ENCODE peak calls at places on chromosome 19, in six cellular contexts. One of them, this sample, is unnamed.

GRCh38 chr19:14138576-14139265 is 2.3 kb upstream of the ASF1B start:
- DNase-seq in HL-60: no peak
- DNase-seq in heart right ventricle: no peak
- DNase-seq in progenitor cell of endocrine pancreas: no peak
- DNase-seq in cardiac muscle cell: peak
- DNase-seq in RWPE1: no peak
- DNase-seq in this sample: no peak

GRCh38 chr19:19385900-19386339 is 19.6 kb upstream of the GATAD2A start:
- DNase-seq in HL-60: peak
- DNase-seq in heart right ventricle: peak
- DNase-seq in progenitor cell of endocrine pancreas: no peak
- DNase-seq in cardiac muscle cell: peak
- DNase-seq in RWPE1: no peak
- DNase-seq in this sample: peak

GRCh38 chr19:14023404-14024235 is 4.3 kb upstream of the RLN3 start:
- DNase-seq in HL-60: peak
- DNase-seq in heart right ventricle: peak
- DNase-seq in progenitor cell of endocrine pancreas: peak
- DNase-seq in cardiac muscle cell: peak
- DNase-seq in RWPE1: peak
- DNase-seq in this sample: peak

GRCh38 chr19:13207237-13208130 is 57.3 kb downstream of the IER2 start:
- DNase-seq in HL-60: peak
- DNase-seq in heart right ventricle: no peak
- DNase-seq in progenitor cell of endocrine pancreas: no peak
- DNase-seq in cardiac muscle cell: no peak
- DNase-seq in RWPE1: peak
- DNase-seq in this sample: no peak

GRCh38 chr19:35757231-35757748 is 461 bp upstream of the HSPB6 start:
- DNase-seq in HL-60: no peak
- DNase-seq in heart right ventricle: peak
- DNase-seq in progenitor cell of endocrine pancreas: no peak
- DNase-seq in cardiac muscle cell: peak
- DNase-seq in RWPE1: no peak
- DNase-seq in this sample: peak

GRCh38 chr19:49212302-49212701 is 54.7 kb downstream of the TRPM4 start:
- DNase-seq in HL-60: no peak
- DNase-seq in heart right ventricle: no peak
- DNase-seq in progenitor cell of endocrine pancreas: no peak
- DNase-seq in cardiac muscle cell: peak
- DNase-seq in RWPE1: peak
- DNase-seq in this sample: no peak

GRCh38 chr19:38702278-38702677 is 42.0 kb downstream of the CAPN12 start:
- DNase-seq in HL-60: no peak
- DNase-seq in heart right ventricle: no peak
- DNase-seq in progenitor cell of endocrine pancreas: no peak
- DNase-seq in cardiac muscle cell: no peak
- DNase-seq in RWPE1: no peak
- DNase-seq in this sample: no peak

GRCh38 chr19:19517235-19517619 is 1.2 kb downstream of the NDUFA13 start:
- DNase-seq in HL-60: no peak
- DNase-seq in heart right ventricle: no peak
- DNase-seq in progenitor cell of endocrine pancreas: no peak
- DNase-seq in cardiac muscle cell: no peak
- DNase-seq in RWPE1: no peak
- DNase-seq in this sample: no peak

GRCh38 chr19:57803594-57804325 is 11.0 kb downstream of the ZNF552 start:
- DNase-seq in HL-60: no peak
- DNase-seq in heart right ventricle: no peak
- DNase-seq in progenitor cell of endocrine pancreas: peak
- DNase-seq in cardiac muscle cell: peak
- DNase-seq in RWPE1: peak
- DNase-seq in this sample: peak

GRCh38 chr19:37983916-37984315 is 76.9 kb downstream of the SIPA1L3 start:
- DNase-seq in HL-60: no peak
- DNase-seq in heart right ventricle: no peak
- DNase-seq in progenitor cell of endocrine pancreas: no peak
- DNase-seq in cardiac muscle cell: no peak
- DNase-seq in RWPE1: no peak
- DNase-seq in this sample: no peak

GRCh38 chr19:54434862-54435174 is 14.2 kb upstream of the LENG8 start:
- DNase-seq in HL-60: no peak
- DNase-seq in heart right ventricle: no peak
- DNase-seq in progenitor cell of endocrine pancreas: no peak
- DNase-seq in cardiac muscle cell: no peak
- DNase-seq in RWPE1: no peak
- DNase-seq in this sample: no peak

GRCh38 chr19:47520343-47520806 is 5.5 kb upstream of the NAPA start:
- DNase-seq in HL-60: no peak
- DNase-seq in heart right ventricle: no peak
- DNase-seq in progenitor cell of endocrine pancreas: no peak
- DNase-seq in cardiac muscle cell: no peak
- DNase-seq in RWPE1: no peak
- DNase-seq in this sample: no peak

GRCh38 chr19:8311461-8312260 is 3.5 kb upstream of the CD320 start:
- DNase-seq in HL-60: no peak
- DNase-seq in heart right ventricle: peak
- DNase-seq in progenitor cell of endocrine pancreas: no peak
- DNase-seq in cardiac muscle cell: no peak
- DNase-seq in RWPE1: no peak
- DNase-seq in this sample: peak

GRCh38 chr19:52660981-52661380 is 22.8 kb upstream of the ZNF83 start:
- DNase-seq in HL-60: no peak
- DNase-seq in heart right ventricle: no peak
- DNase-seq in progenitor cell of endocrine pancreas: no peak
- DNase-seq in cardiac muscle cell: no peak
- DNase-seq in RWPE1: no peak
- DNase-seq in this sample: no peak

GRCh38 chr19:55447421-55448174 is 4.5 kb upstream of the SHISA7 start:
- DNase-seq in HL-60: no peak
- DNase-seq in heart right ventricle: no peak
- DNase-seq in progenitor cell of endocrine pancreas: no peak
- DNase-seq in cardiac muscle cell: no peak
- DNase-seq in RWPE1: peak
- DNase-seq in this sample: no peak

GRCh38 chr19:44677019-44677809 is 5.9 kb downstream of the CEACAM19 start:
- DNase-seq in HL-60: no peak
- DNase-seq in heart right ventricle: no peak
- DNase-seq in progenitor cell of endocrine pancreas: no peak
- DNase-seq in cardiac muscle cell: no peak
- DNase-seq in RWPE1: peak
- DNase-seq in this sample: no peak

GRCh38 chr19:10021863-10022262 is 8.6 kb downstream of the RDH8 start:
- DNase-seq in HL-60: no peak
- DNase-seq in heart right ventricle: no peak
- DNase-seq in progenitor cell of endocrine pancreas: no peak
- DNase-seq in cardiac muscle cell: no peak
- DNase-seq in RWPE1: no peak
- DNase-seq in this sample: no peak

GRCh38 chr19:942133-942645 is 16.4 kb downstream of the ARID3A start:
- DNase-seq in HL-60: no peak
- DNase-seq in heart right ventricle: no peak
- DNase-seq in progenitor cell of endocrine pancreas: no peak
- DNase-seq in cardiac muscle cell: no peak
- DNase-seq in RWPE1: no peak
- DNase-seq in this sample: no peak

GRCh38 chr19:5165697-5166019 is 175.0 kb downstream of the PTPRS start:
- DNase-seq in HL-60: no peak
- DNase-seq in heart right ventricle: no peak
- DNase-seq in progenitor cell of endocrine pancreas: no peak
- DNase-seq in cardiac muscle cell: no peak
- DNase-seq in RWPE1: no peak
- DNase-seq in this sample: no peak

GRCh38 chr19:35986664-35987570 is 8.1 kb upstream of the SDHAF1 start:
- DNase-seq in HL-60: peak
- DNase-seq in heart right ventricle: peak
- DNase-seq in progenitor cell of endocrine pancreas: no peak
- DNase-seq in cardiac muscle cell: peak
- DNase-seq in RWPE1: no peak
- DNase-seq in this sample: peak

GRCh38 chr19:44866672-44867071 is 20.6 kb downstream of the NECTIN2 start:
- DNase-seq in HL-60: no peak
- DNase-seq in heart right ventricle: no peak
- DNase-seq in progenitor cell of endocrine pancreas: no peak
- DNase-seq in cardiac muscle cell: no peak
- DNase-seq in RWPE1: no peak
- DNase-seq in this sample: no peak

GRCh38 chr19:49588370-49589122 is 2.4 kb upstream of the PRR12 start:
- DNase-seq in HL-60: no peak
- DNase-seq in heart right ventricle: no peak
- DNase-seq in progenitor cell of endocrine pancreas: no peak
- DNase-seq in cardiac muscle cell: no peak
- DNase-seq in RWPE1: no peak
- DNase-seq in this sample: no peak

GRCh38 chr19:43562698-43563241 is 12.6 kb downstream of the XRCC1 start:
- DNase-seq in HL-60: peak
- DNase-seq in heart right ventricle: peak
- DNase-seq in progenitor cell of endocrine pancreas: no peak
- DNase-seq in cardiac muscle cell: no peak
- DNase-seq in RWPE1: no peak
- DNase-seq in this sample: no peak

GRCh38 chr19:46241676-46242075 is 12.1 kb downstream of the IGFL1 start:
- DNase-seq in HL-60: no peak
- DNase-seq in heart right ventricle: no peak
- DNase-seq in progenitor cell of endocrine pancreas: no peak
- DNase-seq in cardiac muscle cell: no peak
- DNase-seq in RWPE1: no peak
- DNase-seq in this sample: no peak

GRCh38 chr19:46240693-46241092 is 11.2 kb downstream of the IGFL1 start:
- DNase-seq in HL-60: no peak
- DNase-seq in heart right ventricle: no peak
- DNase-seq in progenitor cell of endocrine pancreas: no peak
- DNase-seq in cardiac muscle cell: no peak
- DNase-seq in RWPE1: no peak
- DNase-seq in this sample: no peak

DNA sequence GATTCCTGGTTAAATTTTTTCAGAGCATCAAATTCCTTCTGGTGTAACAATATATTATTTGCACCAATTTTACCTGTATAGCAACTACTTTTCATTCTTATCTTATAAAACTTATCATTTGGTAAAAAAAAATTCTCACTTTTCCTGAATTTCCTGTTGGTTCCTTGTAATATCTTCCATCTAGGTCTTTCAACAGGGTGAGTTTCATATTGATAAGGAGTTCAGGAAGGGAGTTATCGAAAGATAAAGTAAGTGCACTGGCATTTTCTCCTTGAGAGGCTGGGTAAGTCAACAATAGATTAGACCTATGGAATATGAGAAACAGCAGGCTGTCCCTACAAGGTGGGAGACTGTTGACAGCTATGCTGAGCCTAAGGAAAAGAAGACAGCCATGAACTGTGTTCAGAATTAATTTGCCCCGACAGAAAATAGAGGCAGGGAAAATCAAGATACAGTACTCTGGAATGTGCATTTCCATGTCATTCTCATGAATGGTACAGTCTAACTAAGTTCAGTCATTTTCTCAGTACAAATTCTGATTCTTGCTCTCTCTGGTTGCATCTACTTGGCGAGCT is 9.7 kb downstream of the IGFL1 start:
- DNase-seq in HL-60: no peak
- DNase-seq in heart right ventricle: no peak
- DNase-seq in progenitor cell of endocrine pancreas: no peak
- DNase-seq in cardiac muscle cell: peak
- DNase-seq in RWPE1: no peak
- DNase-seq in this sample: no peak
- TF ChIP-seq CTCF in HL-60: no peak
- TF ChIP-seq CTCF in heart right ventricle: no peak
- TF ChIP-seq CTCF in progenitor cell of endocrine pancreas: no peak
- TF ChIP-seq CTCF in cardiac muscle cell: no peak
- TF ChIP-seq CTCF in RWPE1: no peak
- TF ChIP-seq CTCF in this sample: no peak

DNA sequence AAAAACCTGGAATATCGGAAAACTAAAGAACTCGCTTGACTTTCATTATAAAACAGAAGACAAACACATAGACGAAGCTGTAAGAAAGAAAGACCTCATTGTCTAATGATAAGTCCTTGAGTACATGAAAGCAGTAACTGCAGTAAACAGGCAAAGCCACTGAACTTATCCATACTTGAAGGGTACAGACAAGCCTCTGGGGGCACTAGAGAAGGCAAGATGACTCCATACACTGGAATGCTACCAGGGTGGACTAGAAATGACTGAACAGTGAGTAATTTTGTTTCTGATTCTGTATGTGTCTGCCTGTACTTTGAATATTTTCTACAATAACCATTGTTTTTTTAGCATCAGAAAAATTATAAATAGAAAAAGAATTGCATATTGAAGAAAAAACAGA is 507.9 kb downstream of the UQCRFS1 start:
- DNase-seq in HL-60: no peak
- DNase-seq in heart right ventricle: no peak
- DNase-seq in progenitor cell of endocrine pancreas: no peak
- DNase-seq in cardiac muscle cell: peak
- DNase-seq in RWPE1: peak
- DNase-seq in this sample: no peak
- TF ChIP-seq CTCF in HL-60: no peak
- TF ChIP-seq CTCF in heart right ventricle: no peak
- TF ChIP-seq CTCF in progenitor cell of endocrine pancreas: peak
- TF ChIP-seq CTCF in cardiac muscle cell: peak
- TF ChIP-seq CTCF in RWPE1: peak
- TF ChIP-seq CTCF in this sample: no peak

GRCh38 chr19:15453091-15453498 is 3.3 kb upstream of the WIZ start:
- DNase-seq in HL-60: no peak
- DNase-seq in heart right ventricle: no peak
- DNase-seq in progenitor cell of endocrine pancreas: no peak
- DNase-seq in cardiac muscle cell: peak
- DNase-seq in RWPE1: no peak
- DNase-seq in this sample: no peak
- TF ChIP-seq CTCF in HL-60: no peak
- TF ChIP-seq CTCF in heart right ventricle: peak
- TF ChIP-seq CTCF in progenitor cell of endocrine pancreas: peak
- TF ChIP-seq CTCF in cardiac muscle cell: peak
- TF ChIP-seq CTCF in RWPE1: peak
- TF ChIP-seq CTCF in this sample: no peak

DNA sequence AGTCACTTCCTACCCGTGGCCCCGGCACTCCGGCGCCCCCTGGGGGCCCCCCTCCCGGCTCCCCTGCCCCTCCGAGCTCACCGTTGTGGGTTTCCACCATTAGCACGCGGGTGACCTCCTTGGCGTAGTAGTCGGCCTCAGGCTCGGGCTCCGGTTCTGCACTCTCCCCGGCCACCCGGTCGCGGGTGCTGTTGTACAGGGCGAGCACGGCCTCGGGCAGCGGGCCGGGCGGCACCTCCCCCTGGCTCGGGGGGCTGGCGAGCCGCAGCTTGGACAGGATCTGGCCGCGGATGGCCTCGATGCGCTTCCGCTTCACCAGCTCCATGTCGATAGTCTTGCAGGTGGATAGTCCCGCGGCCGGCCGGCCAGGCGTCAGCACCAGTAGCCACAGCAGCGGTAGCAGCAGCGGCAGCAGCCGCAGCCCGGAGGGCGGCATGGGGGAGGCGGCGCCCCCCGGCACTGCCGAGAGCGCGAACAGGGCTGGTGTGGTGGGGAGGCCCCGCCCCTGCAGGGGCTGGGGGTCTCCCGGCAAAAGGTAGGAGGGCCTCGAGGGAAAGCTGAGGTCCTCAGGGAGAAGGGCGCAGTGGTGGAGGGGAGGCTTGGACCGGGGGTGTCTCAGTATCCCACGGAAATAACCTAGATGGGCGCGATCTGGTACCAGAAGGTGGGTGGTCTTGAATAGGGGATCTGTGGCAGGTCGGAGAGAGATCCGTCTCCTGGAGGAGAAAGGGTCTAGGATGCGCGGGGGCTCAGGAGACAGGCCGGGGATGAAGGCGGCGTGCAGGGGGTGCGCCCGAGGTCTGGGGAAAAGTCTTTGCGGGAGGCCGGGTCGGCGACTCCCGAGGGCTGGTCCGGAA is 885 bp downstream of the TGFB1 start:
- DNase-seq in HL-60: peak
- DNase-seq in heart right ventricle: peak
- DNase-seq in progenitor cell of endocrine pancreas: peak
- DNase-seq in cardiac muscle cell: peak
- DNase-seq in RWPE1: peak
- DNase-seq in this sample: peak
- TF ChIP-seq CTCF in HL-60: peak
- TF ChIP-seq CTCF in heart right ventricle: peak
- TF ChIP-seq CTCF in progenitor cell of endocrine pancreas: peak
- TF ChIP-seq CTCF in cardiac muscle cell: peak
- TF ChIP-seq CTCF in RWPE1: peak
- TF ChIP-seq CTCF in this sample: peak